ENCODE peak calls at places on chromosome 18, in seven cellular contexts. Z, B, L, J, A, K and D are unnamed samples.

GRCh38 chr18:51137891-51138290 is 59.6 kb downstream of the MEX3C start:
- DNase-seq in J (no peak), B (no peak), K (no peak), A (no peak), L (no peak), Z (no peak), D (no peak)

GRCh38 chr18:66046025-66046602 is 295.3 kb downstream of the CDH7 start:
- DNase-seq in K (no peak), A (no peak), J (peak), B (no peak), Z (no peak), L (no peak), D (no peak)

GRCh38 chr18:47150824-47151366 is 595 bp upstream of the HDHD2 start:
- DNase-seq in A (no peak), B (no peak), J (peak), L (no peak), Z (peak), K (peak), D (no peak)

GRCh38 chr18:52422985-52423601 is 83.1 kb downstream of the DCC start:
- DNase-seq in K (no peak), B (no peak), A (no peak), L (no peak), J (no peak), Z (no peak), D (no peak)

GRCh38 chr18:79047556-79048244 is 21.5 kb upstream of the ATP9B start:
- DNase-seq in B (no peak), L (no peak), K (no peak), Z (no peak), A (no peak), J (no peak), D (no peak)

GRCh38 chr18:45365835-45366234 is 249.4 kb upstream of the SLC14A2 start:
- DNase-seq in Z (no peak), B (no peak), A (no peak), K (no peak), L (no peak), J (no peak), D (no peak)

GRCh38 chr18:78562446-78563020 is 417.1 kb upstream of the SALL3 start:
- DNase-seq in A (no peak), Z (no peak), L (no peak), J (no peak), K (no peak), B (no peak), D (no peak)

GRCh38 chr18:10090668-10091067 is 176.9 kb downstream of the VAPA start:
- DNase-seq in J (no peak), A (no peak), B (no peak), K (no peak), L (no peak), Z (no peak), D (no peak)

GRCh38 chr18:10560457-10561045 is 34.7 kb downstream of the NAPG start:
- DNase-seq in Z (peak), B (peak), K (peak), J (peak), A (peak), L (peak), D (peak)

GRCh38 chr18:54717673-54718435 is 110.4 kb upstream of the RAB27B start:
- DNase-seq in B (peak), K (no peak), L (no peak), J (no peak), A (peak), Z (peak), D (no peak)

GRCh38 chr18:79071037-79071960 is 2.1 kb downstream of the ATP9B start:
- DNase-seq in Z (no peak), K (no peak), A (no peak), L (no peak), B (no peak), J (no peak), D (no peak)

GRCh38 chr18:31197676-31198075 is 35.0 kb upstream of the DSC1 start:
- DNase-seq in J (no peak), A (no peak), K (no peak), B (no peak), L (no peak), Z (no peak), D (no peak)

GRCh38 chr18:24799176-24799575 is 338.7 kb downstream of the HRH4 start:
- DNase-seq in A (no peak), B (no peak), L (no peak), K (no peak), J (no peak), Z (no peak), D (no peak)

GRCh38 chr18:24659837-24660720 is 199.6 kb downstream of the HRH4 start:
- DNase-seq in K (peak), L (peak), A (no peak), B (no peak), Z (no peak), J (peak), D (no peak)

GRCh38 chr18:30387401-30387800 is 655.1 kb downstream of the DSC3 start:
- DNase-seq in Z (peak), L (no peak), K (no peak), B (no peak), J (no peak), A (no peak), D (no peak)

GRCh38 chr18:8610442-8610801 is 1.2 kb downstream of the RAB12 start:
- DNase-seq in A (no peak), L (no peak), K (no peak), Z (no peak), B (peak), J (no peak), D (no peak)

DNA sequence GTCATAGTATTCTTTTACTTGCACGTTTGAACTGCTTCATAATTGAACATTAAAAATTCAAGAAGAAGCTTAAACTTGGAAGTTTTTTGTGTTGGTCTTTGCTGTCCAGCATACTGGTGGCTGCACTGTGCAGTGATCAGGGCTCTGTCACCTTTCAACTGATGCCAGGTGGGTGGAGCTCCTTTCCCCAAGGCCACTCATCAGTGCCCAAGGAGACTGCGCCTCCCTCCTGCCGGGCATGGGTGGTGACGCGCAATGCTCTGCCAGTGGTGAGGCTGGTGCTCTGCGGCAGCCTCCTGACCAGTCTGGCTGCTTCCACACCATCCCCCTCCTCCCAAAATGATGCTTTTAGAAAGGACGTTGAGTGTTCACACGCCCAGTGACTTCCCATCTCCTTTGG is 16.0 kb upstream of the LDLRAD4 start:
- DNase-seq in L (no peak), A (no peak), K (no peak), B (no peak), J (no peak), Z (no peak), D (no peak)
- TF ChIP-seq CTCF in L (no peak), A (no peak), K (no peak), B (no peak), J (no peak), Z (no peak), D (no peak)

GRCh38 chr18:13003466-13003896 is 12.3 kb downstream of the CEP192 start:
- DNase-seq in A (peak), J (no peak), Z (peak), K (no peak), L (no peak), B (peak), D (no peak)
- TF ChIP-seq CTCF in A (peak), J (no peak), Z (peak), K (no peak), L (peak), B (peak), D (no peak)

GRCh38 chr18:6401687-6402086 is 13.0 kb downstream of the L3MBTL4 start:
- DNase-seq in J (no peak), A (no peak), B (no peak), K (no peak), Z (peak), L (no peak), D (no peak)
- TF ChIP-seq CTCF in J (no peak), A (peak), B (no peak), K (no peak), Z (no peak), L (peak), D (no peak)

GRCh38 chr18:75269696-75270095 is 59.1 kb downstream of the TSHZ1 start:
- DNase-seq in J (no peak), K (no peak), Z (no peak), A (no peak), B (no peak), L (no peak), D (no peak)

GRCh38 chr18:75268206-75268605 is 57.6 kb downstream of the TSHZ1 start:
- DNase-seq in L (no peak), Z (no peak), A (no peak), K (no peak), B (no peak), J (no peak), D (no peak)

GRCh38 chr18:75267643-75268184 is 57.1 kb downstream of the TSHZ1 start:
- DNase-seq in Z (no peak), J (no peak), L (no peak), K (no peak), B (no peak), A (no peak), D (no peak)

GRCh38 chr18:75265872-75266271 is 55.3 kb downstream of the TSHZ1 start:
- DNase-seq in B (no peak), L (no peak), J (no peak), Z (no peak), K (no peak), A (no peak), D (no peak)

GRCh38 chr18:75269140-75269676 is 58.6 kb downstream of the TSHZ1 start:
- DNase-seq in B (no peak), A (no peak), Z (no peak), J (no peak), K (no peak), L (no peak), D (no peak)
- TF ChIP-seq CTCF in B (no peak), A (no peak), Z (no peak), J (no peak), K (no peak), L (no peak), D (no peak)

GRCh38 chr18:80109676-80110078 is 615 bp downstream of the ADNP2 start:
- DNase-seq in K (peak), J (peak), L (peak), B (peak), Z (peak), A (peak), D (no peak)

GRCh38 chr18:80107396-80107795 is 1.7 kb upstream of the ADNP2 start:
- DNase-seq in Z (no peak), J (no peak), B (no peak), K (no peak), L (no peak), A (no peak), D (no peak)

GRCh38 chr18:80106482-80107051 is 2.5 kb upstream of the ADNP2 start:
- DNase-seq in A (no peak), B (peak), L (no peak), Z (no peak), J (peak), K (no peak), D (no peak)

GRCh38 chr18:80108122-80108536 is 933 bp upstream of the ADNP2 start:
- DNase-seq in A (no peak), Z (no peak), L (no peak), B (no peak), K (peak), J (no peak), D (no peak)

GRCh38 chr18:80108739-80109675 is at the start of gene ADNP2:
- DNase-seq in A (peak), L (peak), K (peak), Z (peak), J (peak), B (peak), D (peak)
- TF ChIP-seq CTCF in A (no peak), L (no peak), K (no peak), Z (no peak), J (no peak), B (no peak), D (no peak)

GRCh38 chr18:7032537-7032936 is 85.1 kb downstream of the LAMA1 start:
- DNase-seq in J (no peak), B (no peak), Z (no peak), L (no peak), A (no peak), K (no peak), D (no peak)

GRCh38 chr18:7035807-7036206 is 81.8 kb downstream of the LAMA1 start:
- DNase-seq in A (no peak), J (no peak), B (no peak), Z (no peak), L (no peak), K (no peak), D (no peak)

GRCh38 chr18:7034924-7035323 is 82.7 kb downstream of the LAMA1 start:
- DNase-seq in L (no peak), K (no peak), B (no peak), Z (no peak), A (no peak), J (no peak), D (no peak)

GRCh38 chr18:7037470-7037869 is 80.1 kb downstream of the LAMA1 start:
- DNase-seq in A (no peak), L (no peak), J (no peak), B (peak), K (no peak), Z (no peak), D (no peak)

DNA sequence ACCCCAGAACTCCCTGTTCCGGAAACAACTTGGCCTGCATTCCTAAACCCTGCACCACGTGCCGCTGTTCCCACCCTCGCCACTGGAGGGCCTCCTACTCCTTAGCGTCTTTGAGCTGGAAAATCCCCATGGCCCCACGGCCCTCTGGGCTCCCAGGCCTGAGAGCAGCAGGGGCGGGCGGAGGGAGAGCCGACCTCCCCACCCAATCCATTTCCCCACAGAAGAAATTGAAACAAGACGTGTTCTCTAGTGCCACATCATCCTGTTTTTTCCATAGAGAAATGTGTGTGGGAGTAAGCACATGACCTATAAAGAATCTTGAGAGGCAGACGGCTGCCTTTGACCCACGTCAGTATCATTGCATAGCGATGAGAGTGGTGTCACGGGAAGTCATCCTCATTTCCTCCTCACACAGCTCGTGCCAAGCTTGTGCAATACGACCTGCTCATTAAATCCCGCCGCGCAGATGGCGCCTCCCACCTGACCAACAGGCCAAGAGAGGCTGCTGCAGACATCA is 79.2 kb downstream of the LAMA1 start:
- DNase-seq in A (peak), B (peak), L (peak), Z (peak), K (peak), J (peak), D (peak)
- TF ChIP-seq CTCF in A (peak), B (peak), L (peak), Z (peak), K (peak), J (peak), D (peak)

DNA sequence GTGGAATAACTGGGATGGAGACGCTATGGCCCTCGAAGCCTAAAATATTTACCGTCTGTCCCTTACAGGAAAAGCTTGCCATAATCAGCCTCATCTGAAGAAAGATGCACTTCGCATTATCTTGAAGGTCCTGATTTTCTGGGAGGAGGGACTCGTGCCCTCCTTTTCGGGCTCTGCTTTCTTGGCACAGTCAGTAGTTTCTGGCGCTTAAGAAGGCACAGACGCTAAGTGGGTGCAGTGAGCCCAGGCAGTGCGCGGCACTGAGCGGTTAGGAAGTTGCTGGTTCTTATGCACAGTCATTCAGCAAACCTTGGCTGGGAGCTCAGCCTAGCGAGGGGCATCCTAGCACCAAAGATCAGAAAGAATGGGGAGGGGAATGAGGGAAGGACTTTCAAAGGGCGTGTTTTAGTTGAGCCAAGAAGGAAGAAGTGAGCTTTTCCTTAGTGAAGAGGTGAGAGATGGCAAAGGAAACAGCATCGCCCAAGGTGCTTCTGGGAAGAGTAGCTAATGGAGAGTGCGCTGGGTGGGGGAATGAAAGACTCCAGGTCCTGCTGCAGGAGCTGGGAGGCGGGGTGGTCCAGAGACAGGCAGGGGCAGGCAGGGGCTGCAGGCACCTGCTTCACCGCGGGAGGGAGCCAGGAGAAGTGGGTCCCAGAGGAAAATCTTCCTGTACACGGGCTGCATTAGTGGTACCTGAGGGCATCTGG is 64.1 kb downstream of the ZCCHC2 start:
- DNase-seq in A (peak), K (no peak), J (no peak), B (no peak), Z (no peak), L (no peak), D (no peak)
- TF ChIP-seq CTCF in A (no peak), K (no peak), J (no peak), B (no peak), Z (no peak), L (no peak), D (no peak)

GRCh38 chr18:57901819-57902600 is 98.9 kb upstream of the ATP8B1 start:
- DNase-seq in K (no peak), J (no peak), B (peak), L (no peak), Z (no peak), A (no peak), D (no peak)
- TF ChIP-seq CTCF in K (no peak), J (no peak), B (no peak), L (no peak), Z (no peak), A (no peak), D (no peak)

DNA sequence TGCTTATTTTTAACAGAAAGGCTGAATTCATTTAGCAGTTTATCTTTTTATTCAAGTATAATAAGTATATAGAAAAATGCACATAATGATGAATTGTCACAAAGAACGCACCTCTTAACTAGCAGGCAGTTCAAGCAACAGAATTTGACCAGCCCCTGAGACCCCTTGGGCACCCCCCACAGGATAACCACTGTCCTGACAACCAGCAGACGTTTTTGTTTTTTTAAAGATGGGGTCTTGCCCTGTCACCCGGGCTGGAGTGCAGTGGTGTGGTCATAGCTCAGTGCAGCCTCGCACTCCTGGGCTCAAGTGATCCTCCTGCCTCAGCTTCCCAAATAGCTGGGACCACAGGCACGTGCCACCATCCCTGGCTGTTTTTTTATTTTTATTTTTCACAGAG is 14.0 kb downstream of the PRELID3A start:
- DNase-seq in Z (no peak), J (no peak), A (no peak), K (no peak), L (no peak), B (no peak), D (no peak)
- TF ChIP-seq CTCF in Z (no peak), J (no peak), A (no peak), K (no peak), L (no peak), B (no peak), D (no peak)

GRCh38 chr18:23072079-23072478 is 63.2 kb upstream of the CABLES1 start:
- DNase-seq in J (no peak), B (no peak), Z (no peak), K (no peak), L (no peak), A (no peak), D (no peak)

GRCh38 chr18:23073996-23074606 is 61.2 kb upstream of the CABLES1 start:
- DNase-seq in L (no peak), A (no peak), J (no peak), Z (no peak), K (no peak), B (peak), D (no peak)

GRCh38 chr18:23077493-23078256 is 57.6 kb upstream of the CABLES1 start:
- DNase-seq in B (no peak), K (no peak), L (no peak), A (no peak), J (no peak), Z (no peak), D (no peak)
- TF ChIP-seq CTCF in B (no peak), K (no peak), L (no peak), A (no peak), J (no peak), Z (no peak), D (no peak)